ENCODE peak calls at places on chromosome 7, in five cellular contexts. B is central memory CD4-positive, alpha-beta T cell; M is activated T-helper 1 cell treated with anti-CD3 and anti-CD28 coated beads, Interleukin-12 subunit alpha, Interleukin-12 subunit beta, Interleukin-2, Interleukin-4 antibody, amounts not matched to agents 30 ng/mL and 10 ng/mL and 1 ng/mL, durations not matched to agents 14 hours and 24 hours and 36 hours; Y is heart left ventricle; H is cardiac muscle cell. F is an unnamed sample.

GRCh38 chr7:134042307-134042706 is 84.8 kb upstream of the LRGUK start:
- DNase-seq in B (no peak), M (no peak), Y (no peak), H (no peak), F (no peak)

GRCh38 chr7:155738652-155739537 is 73.4 kb downstream of the SHH start:
- DNase-seq in B (peak), M (peak), Y (peak), H (peak), F (peak)

GRCh38 chr7:17939111-17939669 is 1.1 kb downstream of the SNX13 start:
- DNase-seq in B (peak), M (no peak), Y (no peak), H (no peak), F (no peak)

GRCh38 chr7:74417419-74417971 is 36.2 kb upstream of the GTF2IRD1 start:
- DNase-seq in B (peak), M (peak), Y (peak), H (peak), F (peak)

GRCh38 chr7:107847168-107847835 is 43.7 kb upstream of the DLD start:
- DNase-seq in B (no peak), M (no peak), Y (no peak), H (no peak), F (no peak)

GRCh38 chr7:138750473-138750872 is 47.3 kb upstream of the TMEM213 start:
- DNase-seq in B (no peak), M (no peak), Y (no peak), H (no peak), F (no peak)

GRCh38 chr7:121369462-121369861 is 26.6 kb downstream of the FAM3C start:
- DNase-seq in B (no peak), M (no peak), Y (no peak), H (no peak), F (no peak)

GRCh38 chr7:80722596-80723141 is 84.2 kb downstream of the CD36 start:
- DNase-seq in B (no peak), M (no peak), Y (no peak), H (peak), F (no peak)

GRCh38 chr7:99562832-99563231 is 4.4 kb downstream of the ZNF655 start:
- DNase-seq in B (no peak), M (no peak), Y (no peak), H (no peak), F (peak)

GRCh38 chr7:391961-392524 is 102.1 kb downstream of the FOXL3 start:
- DNase-seq in B (no peak), M (no peak), Y (peak), H (no peak), F (no peak)

GRCh38 chr7:111029574-111030357 is 61.2 kb upstream of the LRRN3 start:
- DNase-seq in B (no peak), M (no peak), Y (no peak), H (peak), F (peak)

GRCh38 chr7:75938921-75939320 is 24.0 kb downstream of the POR start:
- DNase-seq in B (no peak), M (no peak), Y (no peak), H (no peak), F (no peak)

GRCh38 chr7:135736586-135737305 is 8.8 kb upstream of the SLC13A4 start:
- DNase-seq in B (no peak), M (no peak), Y (no peak), H (no peak), F (no peak)

GRCh38 chr7:116315293-116315692 is 105.0 kb downstream of the TES start:
- DNase-seq in B (no peak), M (no peak), Y (no peak), H (no peak), F (no peak)

GRCh38 chr7:5419523-5420107 is 4.0 kb downstream of the TNRC18 start:
- DNase-seq in B (no peak), M (no peak), Y (peak), H (peak), F (no peak)

F was measured in activated CD4-positive, alpha-beta memory T cell treated with anti-CD3 and anti-CD28 coated beads for 36 hours.